ENCODE peak calls at places on chromosome 11, in nine cellular contexts. B, D, C, A, R, K, Q, N and M are unnamed samples.

GRCh38 chr11:44065161-44065571 is 904 bp upstream of the ACCS start:
- DNase-seq in B (no peak), D (no peak), C (no peak), A (no peak), R (no peak), K (no peak), Q (no peak), N (no peak), M (no peak)

GRCh38 chr11:106021181-106021966 is 666 bp downstream of the MSANTD4 start:
- DNase-seq in B (no peak), D (no peak), C (no peak), A (no peak), R (peak), K (no peak), Q (no peak), N (no peak), M (no peak)

GRCh38 chr11:22192642-22193347 is at the start of gene ANO5:
- DNase-seq in B (peak), D (peak), C (peak), A (peak), R (no peak), K (peak), Q (peak), N (peak), M (peak)

GRCh38 chr11:66082936-66083698 is 13.0 kb downstream of the PACS1 start:
- DNase-seq in B (no peak), D (no peak), C (no peak), A (no peak), R (no peak), K (no peak), Q (peak), N (peak), M (no peak)

GRCh38 chr11:109123811-109124787 is 297.9 kb upstream of the C11orf87 start:
- DNase-seq in B (no peak), D (no peak), C (no peak), A (no peak), R (no peak), K (peak), Q (no peak), N (no peak), M (no peak)

GRCh38 chr11:8720376-8720775 is 37.8 kb downstream of the RPL27A start:
- DNase-seq in B (peak), D (no peak), C (no peak), A (no peak), R (no peak), K (no peak), Q (no peak), N (no peak), M (no peak)

GRCh38 chr11:78295347-78295746 is 106.6 kb downstream of the USP35 start:
- DNase-seq in B (no peak), D (no peak), C (no peak), A (no peak), R (no peak), K (no peak), Q (no peak), N (no peak), M (no peak)

GRCh38 chr11:123457187-123457770 is 27.2 kb downstream of the GRAMD1B start:
- DNase-seq in B (no peak), D (no peak), C (no peak), A (no peak), R (no peak), K (no peak), Q (no peak), N (no peak), M (peak)

GRCh38 chr11:103322861-103323260 is 213.6 kb downstream of the DYNC2H1 start:
- DNase-seq in B (no peak), D (no peak), C (peak), A (no peak), R (peak), K (no peak), Q (peak), N (no peak), M (no peak)

GRCh38 chr11:69818243-69819108 is 740 bp downstream of the FGF3 start:
- DNase-seq in B (no peak), D (no peak), C (no peak), A (no peak), R (no peak), K (no peak), Q (no peak), N (no peak), M (no peak)

GRCh38 chr11:21401496-21401895 is 732.1 kb downstream of the NELL1 start:
- DNase-seq in B (no peak), D (no peak), C (no peak), A (no peak), R (no peak), K (no peak), Q (no peak), N (no peak), M (no peak)

GRCh38 chr11:88402192-88402715 is 64.7 kb upstream of the CTSC start:
- DNase-seq in B (no peak), D (no peak), C (no peak), A (no peak), R (peak), K (no peak), Q (peak), N (no peak), M (no peak)

GRCh38 chr11:83046626-83047172 is 25.0 kb downstream of the RAB30 start:
- DNase-seq in B (no peak), D (no peak), C (no peak), A (no peak), R (no peak), K (no peak), Q (peak), N (no peak), M (no peak)

GRCh38 chr11:23112987-23113886 is 253.0 kb upstream of the CCDC179 start:
- DNase-seq in B (peak), D (no peak), C (no peak), A (peak), R (peak), K (peak), Q (peak), N (peak), M (no peak)

GRCh38 chr11:76159983-76160661 is 46.2 kb downstream of the WNT11 start:
- DNase-seq in B (no peak), D (no peak), C (no peak), A (peak), R (no peak), K (no peak), Q (no peak), N (peak), M (no peak)

GRCh38 chr11:134508219-134508990 is 96.4 kb upstream of the B3GAT1 start:
- DNase-seq in B (peak), D (peak), C (no peak), A (no peak), R (no peak), K (no peak), Q (no peak), N (no peak), M (no peak)

GRCh38 chr11:88508808-88509581 is 171.5 kb upstream of the CTSC start:
- DNase-seq in B (no peak), D (no peak), C (no peak), A (peak), R (peak), K (peak), Q (peak), N (no peak), M (no peak)

GRCh38 chr11:57568330-57568766 is 876 bp upstream of the UBE2L6 start:
- DNase-seq in B (no peak), D (no peak), C (peak), A (no peak), R (peak), K (peak), Q (peak), N (no peak), M (no peak)

GRCh38 chr11:96465537-96465936 is 75.7 kb downstream of the JRKL start:
- DNase-seq in B (no peak), D (no peak), C (no peak), A (no peak), R (no peak), K (no peak), Q (no peak), N (no peak), M (no peak)

GRCh38 chr11:76385903-76386302 is 4.8 kb downstream of the GVQW3 start:
- DNase-seq in B (no peak), D (no peak), C (no peak), A (no peak), R (no peak), K (peak), Q (no peak), N (peak), M (no peak)

GRCh38 chr11:43467958-43468357 is 109.2 kb downstream of the TTC17 start:
- DNase-seq in B (no peak), D (no peak), C (no peak), A (no peak), R (peak), K (no peak), Q (no peak), N (no peak), M (no peak)

GRCh38 chr11:64094463-64095223 is 58.9 kb downstream of the FLRT1 start:
- DNase-seq in B (no peak), D (no peak), C (no peak), A (no peak), R (peak), K (peak), Q (peak), N (no peak), M (no peak)

GRCh38 chr11:64571050-64571409 is 20.0 kb upstream of the SLC22A12 start:
- DNase-seq in B (no peak), D (no peak), C (no peak), A (no peak), R (no peak), K (no peak), Q (no peak), N (no peak), M (no peak)

GRCh38 chr11:96339704-96340554 is 3.1 kb downstream of the MAML2 start:
- DNase-seq in B (no peak), D (no peak), C (no peak), A (no peak), R (peak), K (no peak), Q (no peak), N (no peak), M (no peak)

GRCh38 chr11:23723861-23724260 is 773.0 kb upstream of the LUZP2 start:
- DNase-seq in B (no peak), D (no peak), C (no peak), A (peak), R (no peak), K (no peak), Q (no peak), N (no peak), M (no peak)

GRCh38 chr11:74981888-74982287 is 6.8 kb upstream of the NEU3 start:
- DNase-seq in B (no peak), D (no peak), C (no peak), A (no peak), R (no peak), K (no peak), Q (no peak), N (no peak), M (no peak)

GRCh38 chr11:95720219-95720618 is 69.4 kb downstream of the FAM76B start:
- DNase-seq in B (no peak), D (no peak), C (no peak), A (no peak), R (no peak), K (no peak), Q (no peak), N (no peak), M (no peak)

GRCh38 chr11:11659567-11660341 is 37.9 kb upstream of the GALNT18 start:
- DNase-seq in B (no peak), D (no peak), C (no peak), A (no peak), R (no peak), K (no peak), Q (no peak), N (no peak), M (no peak)

GRCh38 chr11:11731311-11732083 is 109.7 kb upstream of the GALNT18 start:
- DNase-seq in B (no peak), D (no peak), C (no peak), A (no peak), R (peak), K (no peak), Q (no peak), N (no peak), M (no peak)

GRCh38 chr11:77108436-77108835 is 5.8 kb downstream of the OMP start:
- DNase-seq in B (no peak), D (no peak), C (no peak), A (no peak), R (no peak), K (no peak), Q (no peak), N (no peak), M (no peak)

GRCh38 chr11:76598426-76598839 is 72.1 kb downstream of the LRRC32 start:
- DNase-seq in B (no peak), D (no peak), C (no peak), A (peak), R (peak), K (peak), Q (peak), N (no peak), M (no peak)

GRCh38 chr11:68370211-68371111 is 58.1 kb downstream of the LRP5 start:
- DNase-seq in B (no peak), D (no peak), C (no peak), A (peak), R (no peak), K (no peak), Q (no peak), N (no peak), M (no peak)

GRCh38 chr11:8765294-8765693 is 82.7 kb downstream of the RPL27A start:
- DNase-seq in B (no peak), D (no peak), C (peak), A (no peak), R (peak), K (no peak), Q (peak), N (no peak), M (no peak)

GRCh38 chr11:64601605-64602465 is 10.8 kb downstream of the SLC22A12 start:
- DNase-seq in B (no peak), D (no peak), C (no peak), A (no peak), R (no peak), K (no peak), Q (no peak), N (no peak), M (no peak)

GRCh38 chr11:67266424-67267187 is at the start of gene GRK2:
- DNase-seq in B (peak), D (no peak), C (peak), A (peak), R (no peak), K (no peak), Q (no peak), N (no peak), M (no peak)

GRCh38 chr11:57251491-57252104 is 14.5 kb upstream of the APLNR start:
- DNase-seq in B (no peak), D (no peak), C (no peak), A (no peak), R (peak), K (no peak), Q (peak), N (no peak), M (no peak)

GRCh38 chr11:79400717-79401330 is 40.0 kb downstream of the TENM4 start:
- DNase-seq in B (peak), D (no peak), C (no peak), A (no peak), R (peak), K (peak), Q (no peak), N (no peak), M (no peak)
- TF ChIP-seq CTCF in B (peak), D (peak), C (peak), A (peak), R (peak), K (peak), Q (no peak), N (peak), M (no peak)

GRCh38 chr11:20243974-20244373 is 83.7 kb upstream of the DBX1 start:
- DNase-seq in B (no peak), D (no peak), C (no peak), A (no peak), R (no peak), K (no peak), Q (no peak), N (no peak), M (no peak)
- TF ChIP-seq CTCF in B (no peak), D (no peak), C (no peak), A (peak), R (peak), K (peak), Q (peak), N (no peak), M (no peak)

GRCh38 chr11:46367244-46367915 is 14.1 kb upstream of the MDK start:
- DNase-seq in B (peak), D (no peak), C (peak), A (peak), R (peak), K (peak), Q (peak), N (peak), M (peak)
- TF ChIP-seq CTCF in B (peak), D (peak), C (peak), A (peak), R (peak), K (peak), Q (peak), N (peak), M (peak)

DNA sequence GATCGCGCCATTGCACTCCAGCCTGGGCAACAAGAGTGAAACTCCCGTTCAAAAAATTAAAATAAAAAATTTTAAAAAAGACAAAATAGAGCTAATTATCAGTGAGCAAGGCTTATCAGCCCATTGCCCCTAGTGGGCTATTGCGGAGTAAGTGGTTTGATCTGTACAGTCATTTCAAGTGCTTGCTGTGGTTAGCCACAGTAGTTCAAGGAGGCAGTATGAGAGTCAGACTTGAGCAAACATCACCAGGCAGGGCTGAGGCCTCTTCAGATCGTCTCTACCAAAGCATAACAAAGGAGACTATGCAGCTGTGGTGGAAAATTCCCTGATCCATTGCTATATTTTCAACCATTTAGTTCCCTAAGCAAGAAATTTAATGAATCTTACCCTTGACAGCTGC is 4.3 kb upstream of the SBF2 start:
- DNase-seq in B (no peak), D (no peak), C (no peak), A (peak), R (peak), K (no peak), Q (no peak), N (no peak), M (no peak)
- TF ChIP-seq CTCF in B (no peak), D (no peak), C (no peak), A (peak), R (peak), K (peak), Q (no peak), N (no peak), M (no peak)

DNA sequence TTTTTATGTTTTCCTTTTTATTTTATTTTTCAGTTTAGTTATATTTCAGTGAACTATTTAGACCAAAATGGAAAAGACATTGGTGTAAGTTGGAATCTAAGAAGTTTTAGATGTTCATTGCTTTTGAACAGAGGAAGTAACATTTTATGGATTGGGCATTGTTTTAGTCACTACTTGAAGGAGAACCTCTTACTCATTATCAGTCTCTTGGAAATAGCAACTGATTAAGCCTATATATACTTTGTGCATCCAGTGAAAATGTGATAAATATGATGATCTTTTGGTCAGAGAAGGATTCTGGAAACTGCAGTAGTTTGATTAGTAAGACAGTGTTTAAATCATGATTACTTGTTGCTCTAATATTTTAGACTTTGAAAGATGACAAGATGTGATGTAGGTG is 14.4 kb downstream of the ARHGEF12 start:
- DNase-seq in B (no peak), D (no peak), C (no peak), A (no peak), R (no peak), K (no peak), Q (no peak), N (no peak), M (no peak)
- TF ChIP-seq CTCF in B (no peak), D (no peak), C (no peak), A (no peak), R (no peak), K (no peak), Q (no peak), N (no peak), M (no peak)

GRCh38 chr11:60918251-60918940 is 4.4 kb downstream of the TMEM109 start:
- DNase-seq in B (no peak), D (no peak), C (no peak), A (no peak), R (no peak), K (no peak), Q (no peak), N (no peak), M (no peak)

GRCh38 chr11:60917267-60917666 is 3.3 kb downstream of the TMEM109 start:
- DNase-seq in B (no peak), D (no peak), C (no peak), A (no peak), R (no peak), K (no peak), Q (no peak), N (no peak), M (no peak)

GRCh38 chr11:60914620-60915249 is 777 bp downstream of the TMEM109 start:
- DNase-seq in B (no peak), D (no peak), C (no peak), A (peak), R (peak), K (peak), Q (peak), N (no peak), M (no peak)

GRCh38 chr11:60915250-60915914 is 1.4 kb downstream of the TMEM109 start:
- DNase-seq in B (peak), D (no peak), C (peak), A (peak), R (peak), K (peak), Q (peak), N (peak), M (peak)

DNA sequence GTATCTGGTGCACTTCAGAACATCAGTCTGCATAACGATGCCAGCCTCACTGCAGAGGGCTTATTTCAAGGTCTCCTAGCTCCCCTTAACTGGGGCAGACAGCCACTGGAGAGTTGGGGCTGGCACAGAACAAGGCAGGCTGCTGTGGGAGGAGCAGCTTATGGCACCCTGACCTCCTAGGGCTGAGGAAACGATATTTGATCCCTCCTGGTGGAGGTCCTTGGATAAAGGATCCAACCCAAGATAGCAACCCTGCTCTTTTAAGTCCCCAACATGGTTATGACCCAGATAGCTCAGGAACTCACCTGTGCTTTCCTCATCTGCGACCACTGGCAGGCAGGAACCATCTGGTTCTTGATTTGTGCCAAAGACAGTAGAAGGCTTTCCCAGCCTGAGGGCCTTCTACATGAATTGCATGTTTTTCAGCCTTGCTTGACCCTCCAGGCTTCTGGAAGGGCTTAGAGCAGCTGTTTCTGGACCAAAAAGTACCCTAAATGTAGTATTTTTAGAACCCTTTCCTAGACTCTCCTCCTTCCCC is 2.8 kb downstream of the TMEM109 start:
- DNase-seq in B (no peak), D (no peak), C (no peak), A (no peak), R (no peak), K (no peak), Q (no peak), N (no peak), M (no peak)
- TF ChIP-seq CTCF in B (no peak), D (no peak), C (no peak), A (no peak), R (no peak), K (no peak), Q (no peak), N (no peak), M (no peak)

GRCh38 chr11:118156531-118157185 is 4.0 kb upstream of the SCN4B start:
- DNase-seq in B (no peak), D (no peak), C (no peak), A (no peak), R (no peak), K (peak), Q (no peak), N (no peak), M (no peak)
- TF ChIP-seq CTCF in B (no peak), D (no peak), C (no peak), A (no peak), R (no peak), K (no peak), Q (no peak), N (no peak), M (no peak)

DNA sequence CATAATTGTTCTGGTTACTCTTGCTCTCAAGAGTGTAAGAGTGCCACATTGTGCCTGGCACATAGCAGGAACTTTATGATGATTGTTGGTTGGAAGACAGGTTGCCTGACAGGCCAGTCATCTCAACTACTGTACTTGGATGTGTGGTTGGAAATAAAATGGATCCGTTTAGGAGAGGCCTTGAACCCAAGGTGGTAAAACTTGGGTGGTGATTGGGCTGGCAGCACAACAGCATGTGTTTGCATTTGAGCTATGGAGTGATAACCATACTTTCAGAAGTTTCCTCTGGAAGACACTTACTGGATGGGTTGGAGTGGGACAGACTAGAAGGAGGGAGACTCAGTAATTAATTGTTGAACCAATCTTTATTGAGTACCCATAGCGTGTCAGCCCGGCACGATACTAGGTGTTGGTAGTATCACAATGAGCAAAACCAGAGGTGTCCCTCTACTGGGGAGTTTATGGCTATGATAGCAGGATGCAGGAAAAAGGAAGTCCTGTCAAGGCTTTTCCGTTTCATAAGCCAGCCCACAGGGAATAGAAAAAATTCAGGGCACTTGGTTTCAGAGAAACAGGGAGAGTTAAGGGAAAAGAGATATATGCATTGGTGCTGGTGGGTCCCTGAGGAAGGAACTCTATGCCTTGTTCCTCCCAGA is 3.1 kb upstream of the TMEM109 start:
- DNase-seq in B (no peak), D (no peak), C (no peak), A (no peak), R (no peak), K (no peak), Q (no peak), N (no peak), M (no peak)
- TF ChIP-seq CTCF in B (no peak), D (no peak), C (no peak), A (no peak), R (no peak), K (peak), Q (no peak), N (no peak), M (no peak)